ENCODE peak calls at places on chromosomes 12 and 14, in five cellular contexts. C, I, V, R and N are unnamed samples.

GRCh38 chr14:64684091-64684490 is 20.1 kb upstream of the PLEKHG3 start:
- DNase-seq in C (peak), I (no peak), V (no peak), R (no peak), N (peak)

GRCh38 chr14:54782803-54783659 is 119.6 kb downstream of the GCH1 start:
- DNase-seq in C (no peak), I (no peak), V (peak), R (peak), N (no peak)

GRCh38 chr12:47413806-47414205 is 292.0 kb downstream of the RPAP3 start:
- DNase-seq in C (no peak), I (no peak), V (no peak), R (no peak), N (no peak)

GRCh38 chr14:94043111-94043755 is 17.1 kb downstream of the OTUB2 start:
- DNase-seq in C (no peak), I (no peak), V (no peak), R (no peak), N (no peak)

GRCh38 chr14:62692490-62693106 is 352.7 kb downstream of the KCNH5 start:
- DNase-seq in C (no peak), I (no peak), V (peak), R (no peak), N (no peak)

GRCh38 chr14:73526036-73526984 is 10.6 kb upstream of the ACOT1 start:
- DNase-seq in C (no peak), I (no peak), V (no peak), R (no peak), N (peak)

GRCh38 chr12:1936406-1937320 is 18.2 kb upstream of the CACNA2D4 start:
- DNase-seq in C (peak), I (no peak), V (peak), R (peak), N (peak)

GRCh38 chr12:48936379-48936979 is 11.2 kb upstream of the FKBP11 start:
- DNase-seq in C (peak), I (peak), V (peak), R (peak), N (peak)

GRCh38 chr14:100067971-100068959 is 3.0 kb downstream of the EVL start:
- DNase-seq in C (no peak), I (peak), V (no peak), R (peak), N (peak)

GRCh38 chr14:100488057-100488456 is 99.2 kb downstream of the BEGAIN start:
- DNase-seq in C (no peak), I (no peak), V (no peak), R (no peak), N (peak)

GRCh38 chr14:75711134-75711795 is 50.2 kb downstream of the TTLL5 start:
- DNase-seq in C (no peak), I (no peak), V (peak), R (no peak), N (no peak)

GRCh38 chr14:24071144-24071697 is at the start of gene CPNE6:
- DNase-seq in C (no peak), I (no peak), V (no peak), R (no peak), N (no peak)

GRCh38 chr12:98208846-98209245 is 306.5 kb upstream of the TMPO start:
- DNase-seq in C (no peak), I (no peak), V (no peak), R (no peak), N (no peak)

GRCh38 chr12:48454675-48455074 is 17.7 kb upstream of the ANP32D start:
- DNase-seq in C (no peak), I (peak), V (peak), R (no peak), N (no peak)

GRCh38 chr12:70006619-70006973 is 181.6 kb downstream of the MYRFL start:
- DNase-seq in C (no peak), I (no peak), V (no peak), R (no peak), N (no peak)

GRCh38 chr12:47458273-47458672 is 247.6 kb downstream of the RPAP3 start:
- DNase-seq in C (no peak), I (no peak), V (peak), R (no peak), N (no peak)

GRCh38 chr12:91507754-91508153 is 325.1 kb upstream of the DCN start:
- DNase-seq in C (no peak), I (no peak), V (no peak), R (no peak), N (no peak)

GRCh38 chr12:104056419-104056972 is 6.5 kb upstream of the GLT8D2 start:
- DNase-seq in C (no peak), I (no peak), V (no peak), R (no peak), N (no peak)

GRCh38 chr14:106691601-106692291 is 1165.4 kb downstream of the TMEM121 start:
- DNase-seq in C (peak), I (peak), V (peak), R (peak), N (peak)

GRCh38 chr14:102320033-102320660 is 601 bp downstream of the ZNF839 start:
- DNase-seq in C (peak), I (peak), V (no peak), R (peak), N (peak)

GRCh38 chr12:125983094-125983783 is 918.0 kb downstream of the AACS start:
- DNase-seq in C (no peak), I (no peak), V (peak), R (peak), N (peak)

GRCh38 chr12:15788266-15789214 is 648 bp downstream of the EPS8 start:
- DNase-seq in C (peak), I (no peak), V (peak), R (peak), N (peak)

GRCh38 chr12:124923906-124924734 is 9.7 kb upstream of the UBC start:
- DNase-seq in C (no peak), I (no peak), V (peak), R (no peak), N (no peak)

GRCh38 chr12:19234171-19234704 is 104.7 kb downstream of the PLEKHA5 start:
- DNase-seq in C (no peak), I (no peak), V (no peak), R (no peak), N (no peak)
- H3K27ac ChIP-seq in C (no peak), I (no peak), V (no peak), R (no peak), N (no peak)

GRCh38 chr12:66170606-66171005 is 810 bp upstream of the TMBIM4 start:
- DNase-seq in C (no peak), I (no peak), V (no peak), R (no peak), N (no peak)
- H3K27ac ChIP-seq in C (peak), I (no peak), V (peak), R (peak), N (peak)

GRCh38 chr12:12244341-12244740 is 22.5 kb downstream of the LRP6 start:
- DNase-seq in C (no peak), I (no peak), V (no peak), R (no peak), N (no peak)

GRCh38 chr12:12239127-12239526 is 27.7 kb downstream of the LRP6 start:
- DNase-seq in C (no peak), I (no peak), V (no peak), R (no peak), N (no peak)

GRCh38 chr12:12236896-12237295 is 29.9 kb downstream of the LRP6 start:
- DNase-seq in C (no peak), I (no peak), V (no peak), R (no peak), N (no peak)

GRCh38 chr12:12238605-12239004 is 28.2 kb downstream of the LRP6 start:
- DNase-seq in C (no peak), I (no peak), V (no peak), R (no peak), N (no peak)

DNA sequence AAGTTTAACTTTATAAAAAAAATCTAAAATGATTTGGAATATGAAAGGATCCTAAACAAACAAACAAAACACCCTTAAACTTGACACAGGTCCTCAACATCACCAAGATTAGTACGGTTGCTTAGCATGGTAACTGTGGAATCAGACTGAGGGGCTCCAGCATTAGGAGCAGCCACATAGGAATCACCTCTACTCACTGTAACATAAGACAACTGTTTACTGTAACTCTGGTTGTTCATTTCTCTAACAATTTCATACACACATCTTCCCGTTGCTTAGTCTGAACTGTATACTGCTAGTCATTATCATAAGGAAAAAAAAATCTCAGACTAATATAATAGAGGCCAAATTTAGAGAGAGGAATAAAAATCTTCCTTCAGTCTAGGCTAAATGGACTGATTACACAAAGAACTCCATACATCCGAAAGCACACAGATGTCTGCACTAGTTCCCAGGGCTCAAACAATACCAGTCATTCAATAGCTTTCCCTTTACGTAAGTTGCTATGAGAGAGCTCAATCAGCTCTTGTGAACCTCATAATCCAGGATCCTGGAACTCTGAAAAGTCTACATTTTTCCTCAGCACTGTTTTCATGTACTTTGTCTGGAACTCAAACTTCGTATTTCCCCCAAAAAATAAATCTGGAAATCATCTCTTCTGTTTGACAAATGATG is 26.0 kb downstream of the LRP6 start:
- DNase-seq in C (no peak), I (no peak), V (peak), R (no peak), N (no peak)
- H3K27ac ChIP-seq in C (no peak), I (no peak), V (no peak), R (peak), N (peak)

DNA sequence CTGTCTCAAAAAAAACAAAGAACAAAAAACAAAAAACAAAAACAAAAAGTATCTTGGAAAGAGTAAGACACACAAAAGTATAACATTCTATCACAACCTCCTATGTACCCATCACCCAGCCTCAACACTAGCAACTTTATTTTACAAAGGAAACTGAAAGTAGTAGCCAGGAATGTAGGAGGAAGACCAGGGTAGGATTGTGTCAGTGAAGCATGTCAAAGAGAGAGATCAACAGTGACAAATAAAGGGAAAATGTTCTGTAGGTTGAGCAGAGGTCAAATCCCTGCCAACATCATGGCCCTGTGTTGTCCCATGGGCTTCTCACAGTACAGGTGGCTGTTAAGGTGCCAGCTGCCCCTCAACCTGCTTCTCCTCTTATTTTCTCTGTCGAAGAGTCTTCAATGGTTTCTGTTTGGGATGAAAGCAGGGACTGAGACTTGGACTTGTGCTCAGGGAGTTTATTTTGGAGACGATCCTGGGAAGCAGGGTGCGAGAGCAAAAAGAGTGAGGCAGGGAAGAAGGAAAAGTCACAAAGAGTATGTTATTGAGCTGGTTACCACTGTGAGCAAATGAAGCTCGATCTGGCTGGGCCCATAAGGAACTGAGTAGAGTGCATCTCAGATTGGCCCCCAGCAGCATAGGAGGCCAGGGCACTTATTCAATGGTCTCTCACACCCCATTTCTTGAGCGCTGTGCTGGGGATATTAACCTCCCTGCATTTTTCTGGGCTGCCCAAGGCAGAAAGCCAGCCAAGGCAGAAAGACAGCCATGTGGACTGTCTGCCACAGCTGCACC is 29.4 kb upstream of the CTDSP2 start:
- DNase-seq in C (no peak), I (no peak), V (no peak), R (no peak), N (no peak)
- H3K27ac ChIP-seq in C (peak), I (no peak), V (no peak), R (no peak), N (no peak)